ENCODE peak calls at places on chromosomes 1 and 21, in nine cellular contexts. N is heart left ventricle, U is tibial artery, J is esophagus muscularis mucosa, V is small intestine, Z is ovary, L is pancreas, C is transverse colon, Q is SJSA1. A is an unnamed sample.
A peak's percentile ranks its signal among the peaks of the same experiment; 100 is the strongest.

GRCh38 chr1:66281808-66282207 is 252.1 kb upstream of the SGIP1 start:
- DNase-seq in N (no peak), U (no peak), J (no peak), V (no peak), Z (no peak), L (no peak), C (no peak), Q (no peak), A (no peak)

GRCh38 chr1:17066530-17067426 is 12.9 kb upstream of the SDHB start:
- DNase-seq in N (no peak), U (no peak), J (no peak), V (no peak), Z (no peak), L (no peak), C (no peak), Q (no peak), A (no peak)

GRCh38 chr1:222040163-222040900 is 298.4 kb upstream of the DUSP10 start:
- DNase-seq in N (peak; percentile 60), U (no peak), J (no peak), V (no peak), Z (no peak), L (no peak), C (no peak), Q (no peak), A (no peak)

GRCh38 chr1:222618880-222619321 is 1.0 kb downstream of the MIA3 start:
- DNase-seq in N (peak; percentile 28), U (no peak), J (no peak), V (peak; percentile 32), Z (no peak), L (peak; percentile 18), C (peak; percentile 25), Q (no peak), A (peak; percentile 38)

GRCh38 chr1:99240621-99241020 is 23.7 kb upstream of the PLPPR4 start:
- DNase-seq in N (no peak), U (no peak), J (no peak), V (no peak), Z (no peak), L (no peak), C (no peak), Q (no peak), A (no peak)

GRCh38 chr1:7384121-7384520 is 387.0 kb upstream of the VAMP3 start:
- DNase-seq in N (no peak), U (peak; percentile 27), J (peak; percentile 88), V (no peak), Z (no peak), L (no peak), C (peak; percentile 4), Q (peak; percentile 33), A (no peak)

GRCh38 chr1:25795955-25796806 is 3.8 kb upstream of the SELENON start:
- DNase-seq in N (no peak), U (no peak), J (no peak), V (peak; percentile 20), Z (no peak), L (peak; percentile 66), C (no peak), Q (no peak), A (no peak)

GRCh38 chr1:178388398-178389161 is 108.2 kb downstream of the CLEC20A start:
- DNase-seq in N (no peak), U (no peak), J (no peak), V (no peak), Z (no peak), L (no peak), C (no peak), Q (no peak), A (no peak)

GRCh38 chr1:59705849-59706599 is 108.7 kb upstream of the HOOK1 start:
- DNase-seq in N (peak; percentile 24), U (no peak), J (no peak), V (no peak), Z (no peak), L (no peak), C (no peak), Q (no peak), A (no peak)

GRCh38 chr1:57959727-57960300 is 536.0 kb upstream of the DAB1 start:
- DNase-seq in N (no peak), U (no peak), J (no peak), V (no peak), Z (no peak), L (no peak), C (no peak), Q (no peak), A (no peak)

GRCh38 chr1:12505176-12505575 is 112.8 kb downstream of the DHRS3 start:
- DNase-seq in N (no peak), U (no peak), J (no peak), V (no peak), Z (no peak), L (no peak), C (no peak), Q (no peak), A (no peak)

DNA sequence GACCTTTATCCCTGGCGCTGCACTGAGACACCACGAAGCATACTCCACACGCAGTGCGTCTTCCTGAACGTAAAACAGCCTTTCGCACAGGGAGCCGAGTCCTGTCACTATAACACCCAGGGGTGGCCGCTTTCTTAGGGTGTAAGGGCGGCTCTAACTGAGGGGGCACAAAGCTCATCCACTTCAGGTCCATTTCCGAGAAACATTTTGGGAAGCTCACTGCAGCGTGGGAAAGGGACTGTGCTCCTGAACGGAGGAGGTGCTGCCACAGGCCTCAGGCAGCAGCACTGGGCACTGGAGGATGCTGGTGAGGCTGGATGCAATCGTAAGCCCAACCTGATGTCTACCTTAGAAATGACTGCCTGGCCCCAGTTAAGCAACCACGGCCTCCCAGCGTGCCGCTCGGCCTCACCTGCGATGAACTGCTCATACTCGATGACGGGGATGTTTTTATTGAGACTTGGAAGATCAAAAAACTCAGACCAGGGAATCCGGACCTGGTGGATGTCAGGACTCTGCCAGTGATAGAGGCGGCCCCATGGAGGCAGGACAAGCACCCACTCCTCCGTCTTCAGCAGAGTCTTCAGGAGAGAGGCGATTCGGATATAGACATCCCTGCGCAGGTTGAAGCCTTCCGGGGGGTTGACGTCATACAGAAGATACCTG is 2.3 kb downstream of the POFUT2 start:
- DNase-seq in N (no peak), U (peak; percentile 63), J (no peak), V (no peak), Z (peak; percentile 24), L (no peak), C (peak; percentile 4), Q (peak; percentile 36), A (peak; percentile 50)
- H3K36me3 ChIP-seq in N (peaks cover 24% of the 10 kb centered on the region), U (peaks cover 57% of the 10 kb centered on the region), J (peaks cover 61% of the 10 kb centered on the region), V (peaks cover 11% of the 10 kb centered on the region), Z (no peaks in the 10 kb centered on the region), L (peaks cover 13% of the 10 kb centered on the region), C (no peaks in the 10 kb centered on the region), Q (peaks cover 58% of the 10 kb centered on the region), A (peaks cover 50% of the 10 kb centered on the region)

GRCh38 chr1:181803421-181803820 is 258.1 kb downstream of the ZNF648 start:
- DNase-seq in N (no peak), U (no peak), J (peak; percentile 42), V (no peak), Z (no peak), L (no peak), C (no peak), Q (no peak), A (no peak)

GRCh38 chr1:181801617-181802016 is 259.9 kb downstream of the ZNF648 start:
- DNase-seq in N (no peak), U (no peak), J (peak; percentile 62), V (no peak), Z (no peak), L (no peak), C (no peak), Q (no peak), A (no peak)

GRCh38 chr1:181802466-181802865 is 259.0 kb downstream of the ZNF648 start:
- DNase-seq in N (no peak), U (no peak), J (peak; percentile 68), V (no peak), Z (no peak), L (no peak), C (no peak), Q (no peak), A (no peak)

GRCh38 chr1:181793826-181794225 is 267.7 kb downstream of the ZNF648 start:
- DNase-seq in N (no peak), U (no peak), J (no peak), V (no peak), Z (no peak), L (no peak), C (no peak), Q (no peak), A (no peak)

GRCh38 chr1:181798191-181798926 is 263.2 kb downstream of the ZNF648 start:
- DNase-seq in N (no peak), U (no peak), J (no peak), V (no peak), Z (no peak), L (no peak), C (no peak), Q (no peak), A (no peak)
- H3K27me3 ChIP-seq in N (peaks cover 5% of the 10 kb centered on the region), U (no peaks in the 10 kb centered on the region), J (no peaks in the 10 kb centered on the region), V (no peaks in the 10 kb centered on the region), Z (no peaks in the 10 kb centered on the region), L (no peaks in the 10 kb centered on the region), C (no peaks in the 10 kb centered on the region), Q (no peaks in the 10 kb centered on the region), A (no peaks in the 10 kb centered on the region)

DNA sequence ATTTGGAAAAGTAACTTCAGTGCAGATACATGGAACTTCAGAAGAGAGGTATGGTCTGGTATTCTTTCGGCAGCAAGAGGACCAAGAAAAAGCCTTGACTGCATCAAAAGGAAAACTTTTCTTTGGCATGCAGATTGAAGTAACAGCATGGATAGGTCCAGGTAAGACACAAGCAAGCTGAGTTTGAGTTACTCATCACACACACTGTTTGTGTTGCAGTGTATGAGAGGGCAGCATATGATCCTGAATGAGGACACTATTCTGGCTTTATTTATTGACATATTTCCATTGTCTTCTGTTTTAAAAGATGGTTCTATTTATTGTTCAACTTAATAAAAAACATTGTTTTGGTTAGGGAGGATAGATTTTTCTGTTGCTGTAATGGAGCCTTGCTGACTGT is 63.6 kb downstream of the SPEN start:
- DNase-seq in N (no peak), U (no peak), J (no peak), V (no peak), Z (no peak), L (no peak), C (no peak), Q (no peak), A (no peak)
- H3K36me3 ChIP-seq in N (peaks cover 11% of the 10 kb centered on the region), U (peaks cover 48% of the 10 kb centered on the region), J (peaks cover 61% of the 10 kb centered on the region), V (peaks cover 12% of the 10 kb centered on the region), Z (peaks cover 2% of the 10 kb centered on the region), L (peaks cover 4% of the 10 kb centered on the region), C (no peaks in the 10 kb centered on the region), Q (peaks cover 58% of the 10 kb centered on the region), A (no peaks in the 10 kb centered on the region)

DNA sequence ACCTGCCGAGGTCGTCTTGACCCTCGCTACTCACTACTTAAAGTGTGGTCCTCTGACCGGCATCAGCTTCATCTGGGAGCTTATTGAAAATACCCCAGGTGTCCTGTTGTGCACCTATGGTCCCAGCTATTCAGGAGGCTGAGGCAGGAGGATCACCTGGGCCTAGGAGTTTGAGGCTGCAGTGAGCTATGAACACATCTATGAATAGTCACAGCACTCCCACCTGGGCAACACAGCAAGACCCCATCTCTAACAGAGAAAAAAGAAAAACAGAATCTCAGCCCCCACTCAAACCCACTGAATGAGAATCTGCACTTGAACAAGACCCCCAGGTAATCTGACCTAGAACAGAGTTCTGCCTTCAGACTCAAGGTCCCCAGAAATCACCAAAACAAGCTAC is 8.7 kb upstream of the OLIG1 start:
- DNase-seq in N (no peak), U (no peak), J (no peak), V (no peak), Z (no peak), L (no peak), C (no peak), Q (no peak), A (no peak)
- H3K27me3 ChIP-seq in N (peaks cover 56% of the 10 kb centered on the region), U (no peaks in the 10 kb centered on the region), J (peaks cover 57% of the 10 kb centered on the region), V (no peaks in the 10 kb centered on the region), Z (no peaks in the 10 kb centered on the region), L (peaks cover 3% of the 10 kb centered on the region), C (peaks cover 41% of the 10 kb centered on the region), Q (peaks cover 37% of the 10 kb centered on the region), A (peaks cover 26% of the 10 kb centered on the region)